ENCODE peak calls at places on chromosome 16, in nine cellular contexts. V is brain microvascular endothelial cell, D is transverse colon, L is testis, X is mucosa of descending colon, Z is cardiac fibroblast, I is tibial artery, S is upper lobe of left lung, U is coronary artery. A is an unnamed sample.

GRCh38 chr16:23119570-23119969 is 29.7 kb downstream of the USP31 start:
- DNase-seq in Z (peak; percentile 63), D (no peak), X (no peak), I (no peak), U (no peak), S (no peak), L (no peak), V (peak; percentile 17), A (peak; percentile 42)

GRCh38 chr16:70695351-70696070 is 9.7 kb upstream of the MTSS2 start:
- DNase-seq in Z (no peak), S (peak; percentile 85), I (no peak), U (no peak), X (peak; percentile 72), V (no peak), L (peak; percentile 50), D (peak; percentile 47), A (no peak)

GRCh38 chr16:13099822-13100221 is 198.4 kb downstream of the SHISA9 start:
- DNase-seq in V (no peak), S (no peak), D (no peak), X (no peak), L (no peak), U (no peak), Z (no peak), I (no peak), A (no peak)

GRCh38 chr16:14609716-14610115 is 20.3 kb downstream of the PARN start:
- DNase-seq in U (no peak), L (no peak), Z (no peak), S (no peak), X (no peak), D (no peak), I (no peak), V (no peak), A (no peak)

GRCh38 chr16:53094013-53094630 is 39.3 kb downstream of the CHD9 start:
- DNase-seq in L (no peak), S (peak; percentile 90), D (peak; percentile 90), U (no peak), I (peak; percentile 57), X (peak; percentile 90), Z (no peak), V (peak; percentile 48), A (no peak)

GRCh38 chr16:77812856-77813523 is 24.6 kb downstream of the VAT1L start:
- DNase-seq in Z (no peak), D (no peak), V (no peak), L (no peak), I (no peak), U (no peak), X (no peak), S (no peak), A (no peak)

GRCh38 chr16:70800306-70800705 is 652 bp downstream of the VAC14 start:
- DNase-seq in S (no peak), Z (no peak), D (no peak), V (no peak), X (no peak), U (no peak), I (no peak), L (no peak), A (no peak)

GRCh38 chr16:23941025-23941424 is 105.2 kb downstream of the PRKCB start:
- DNase-seq in V (no peak), X (no peak), S (no peak), L (no peak), I (no peak), D (no peak), Z (no peak), U (no peak), A (no peak)

GRCh38 chr16:12120331-12120981 is 143.9 kb downstream of the SNX29 start:
- DNase-seq in D (peak; percentile 13), L (no peak), X (no peak), U (no peak), I (peak; percentile 45), Z (peak; percentile 92), S (no peak), V (peak; percentile 95), A (no peak)

GRCh38 chr16:26905336-26905735 is 161.4 kb upstream of the C16orf82 start:
- DNase-seq in V (no peak), D (no peak), X (no peak), L (no peak), Z (no peak), U (no peak), S (no peak), I (no peak), A (no peak)

GRCh38 chr16:2530629-2531318 is 434 bp downstream of the CEMP1 start:
- DNase-seq in V (no peak), X (peak; percentile 57), I (no peak), D (no peak), S (no peak), U (peak; percentile 76), L (no peak), Z (no peak), A (no peak)

GRCh38 chr16:21608647-21609328 is 9.4 kb downstream of the METTL9 start:
- DNase-seq in Z (peak; percentile 35), S (peak; percentile 38), U (no peak), I (no peak), L (no peak), V (no peak), X (no peak), D (no peak), A (no peak)

GRCh38 chr16:69465083-69465721 is 40.8 kb downstream of the CYB5B start:
- DNase-seq in D (peak; percentile 27), X (peak; percentile 36), U (no peak), Z (peak; percentile 14), S (no peak), I (no peak), L (no peak), V (peak; percentile 35), A (no peak)

DNA sequence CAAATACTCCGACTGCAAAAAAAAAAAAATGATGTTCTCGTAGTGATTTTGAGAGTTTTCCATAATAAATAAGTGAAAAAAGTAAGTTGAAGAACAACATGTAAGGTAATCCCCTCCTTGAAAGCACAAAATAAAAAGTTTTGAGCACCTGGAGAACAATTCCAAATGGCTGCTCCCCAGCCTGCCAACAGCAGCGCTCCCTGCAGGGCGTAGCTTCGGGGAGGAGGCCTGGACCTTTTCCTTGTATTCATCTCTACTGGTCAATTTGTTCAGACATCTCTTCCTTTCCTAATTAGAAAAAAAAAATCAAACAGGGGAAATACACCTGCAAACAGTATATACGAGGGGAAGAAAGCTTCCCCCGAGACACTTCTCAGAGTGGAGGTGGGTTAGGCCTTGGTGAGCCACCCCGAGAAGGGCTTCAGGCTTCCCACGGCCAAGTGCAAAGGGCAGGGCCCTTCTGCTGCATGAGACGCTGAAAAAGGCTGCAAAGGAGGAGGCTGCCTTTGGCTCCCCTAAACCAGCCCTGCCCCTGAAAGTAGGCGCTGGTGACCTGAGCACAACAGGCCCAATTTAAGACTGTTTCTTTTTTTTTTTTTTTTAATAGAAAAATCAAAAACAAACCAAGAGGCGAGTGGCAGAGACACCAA is 193.2 kb upstream of the FOXF1 start:
- DNase-seq in X (no peak), U (no peak), V (no peak), Z (no peak), D (no peak), L (no peak), I (no peak), S (no peak), A (no peak)
- TF ChIP-seq CTCF in X (no peak), U (no peak), V (no peak), Z (no peak), D (no peak), L (no peak), I (no peak), S (no peak), A (no peak)

GRCh38 chr16:89325861-89326471 is 108.5 kb downstream of the ZNF778 start:
- DNase-seq in L (peak; percentile 66), Z (peak; percentile 88), U (peak; percentile 75), D (peak; percentile 72), V (peak; percentile 72), S (peak; percentile 78), I (peak; percentile 50), X (peak; percentile 43), A (no peak)
- H3K4me3 ChIP-seq in L (no peak overlapping the region), Z (no peak overlapping the region), U (peak overlapping the region; percentile 51), D (peak overlapping the region; percentile 8), V (no peak overlapping the region), S (no peak overlapping the region), I (peak overlapping the region; percentile 25), X (no peak overlapping the region), A (no peak overlapping the region)

GRCh38 chr16:8887438-8887765 is 5.3 kb downstream of the LITAFD start:
- DNase-seq in I (no peak), S (no peak), V (no peak), U (no peak), X (peak; percentile 20), D (no peak), Z (no peak), L (no peak), A (no peak)

GRCh38 chr16:8887952-8888560 is 5.9 kb downstream of the LITAFD start:
- DNase-seq in L (peak; percentile 79), X (peak; percentile 41), I (peak; percentile 59), Z (peak; percentile 74), S (no peak), D (no peak), U (no peak), V (peak; percentile 48), A (no peak)

GRCh38 chr16:8882725-8883377 is 700 bp downstream of the LITAFD start:
- DNase-seq in S (no peak), U (no peak), L (no peak), I (no peak), D (no peak), V (no peak), X (no peak), Z (no peak), A (no peak)

GRCh38 chr16:8886593-8887437 is 4.7 kb downstream of the LITAFD start:
- DNase-seq in U (no peak), D (no peak), X (peak; percentile 17), I (no peak), S (no peak), L (no peak), Z (no peak), V (no peak), A (no peak)

GRCh38 chr16:8885674-8886592 is 3.8 kb downstream of the LITAFD start:
- DNase-seq in V (no peak), D (peak; percentile 50), S (no peak), I (no peak), Z (peak; percentile 50), L (no peak), U (no peak), X (peak; percentile 56), A (no peak)
- TF ChIP-seq CTCF in V (peak; percentile 30), D (no peak), S (no peak), I (no peak), Z (peak; percentile 17), L (no peak), U (no peak), X (no peak), A (no peak)

GRCh38 chr16:10183606-10183959 is 1.4 kb upstream of the GRIN2A start:
- DNase-seq in L (no peak), V (no peak), U (no peak), X (no peak), Z (no peak), D (no peak), S (no peak), I (no peak), A (no peak)

GRCh38 chr16:10180042-10180770 is 2.0 kb downstream of the GRIN2A start:
- DNase-seq in L (no peak), X (no peak), D (no peak), S (no peak), V (no peak), I (no peak), U (no peak), Z (no peak), A (no peak)

GRCh38 chr16:10181196-10182162 is 749 bp downstream of the GRIN2A start:
- DNase-seq in Z (peak; percentile 60), V (peak; percentile 33), I (peak; percentile 33), X (peak; percentile 72), U (no peak), L (peak; percentile 78), S (peak; percentile 48), D (peak; percentile 60), A (no peak)

GRCh38 chr16:10180771-10181163 is 1.5 kb downstream of the GRIN2A start:
- DNase-seq in L (peak; percentile 82), I (no peak), V (no peak), D (no peak), Z (peak; percentile 8), U (no peak), S (no peak), X (peak; percentile 35), A (no peak)

GRCh38 chr16:10182186-10182683 is at the start of gene GRIN2A:
- DNase-seq in D (no peak), X (no peak), U (no peak), V (no peak), L (peak; percentile 44), I (no peak), Z (no peak), S (no peak), A (no peak)
- H3K4me3 ChIP-seq in D (peak within 1 kb of the TSS; percentile 36), X (no peak within 1 kb of the TSS), U (peak within 1 kb of the TSS; percentile 61), V (no peak within 1 kb of the TSS), L (peak within 1 kb of the TSS; percentile 37), I (peak within 1 kb of the TSS; percentile 42), Z (no peak within 1 kb of the TSS), S (peak within 1 kb of the TSS; percentile 1), A (no peak within 1 kb of the TSS)

A was measured in HFF-Myc.